ENCODE peak calls at places on chromosomes 7 and 10, in seven cellular contexts. One of them, this sample, is unnamed.

GRCh38 chr10:29102636-29103035 is 186.2 kb upstream of the LYZL1 start:
- DNase-seq in dorsolateral prefrontal cortex: no peak
- DNase-seq in A549: no peak
- DNase-seq in NCI-H1092 treated with DMSO at 0.1 percent for 48 hours: no peak
- DNase-seq in CD4-positive, alpha-beta T cell: no peak
- DNase-seq in NCI-H1105: no peak
- DNase-seq in amygdala: no peak
- DNase-seq in this sample: no peak

GRCh38 chr10:26911811-26912461 is 51.2 kb upstream of the ABI1 start:
- DNase-seq in A549: no peak
- DNase-seq in amygdala: no peak
- DNase-seq in CD4-positive, alpha-beta T cell: no peak
- DNase-seq in dorsolateral prefrontal cortex: no peak
- DNase-seq in NCI-H1105: no peak
- DNase-seq in NCI-H1092 treated with DMSO at 0.1 percent for 48 hours: no peak
- DNase-seq in this sample: no peak

GRCh38 chr10:52423369-52423768 is 109.3 kb downstream of the DKK1 start:
- DNase-seq in NCI-H1092 treated with DMSO at 0.1 percent for 48 hours: no peak
- DNase-seq in NCI-H1105: no peak
- DNase-seq in A549: no peak
- DNase-seq in CD4-positive, alpha-beta T cell: no peak
- DNase-seq in amygdala: no peak
- DNase-seq in dorsolateral prefrontal cortex: no peak
- DNase-seq in this sample: no peak

GRCh38 chr10:131178956-131179355 is 132.6 kb downstream of the TCERG1L start:
- DNase-seq in dorsolateral prefrontal cortex: peak; percentile 33
- DNase-seq in NCI-H1105: no peak
- DNase-seq in CD4-positive, alpha-beta T cell: no peak
- DNase-seq in NCI-H1092 treated with DMSO at 0.1 percent for 48 hours: no peak
- DNase-seq in A549: no peak
- DNase-seq in amygdala: no peak
- DNase-seq in this sample: no peak

GRCh38 chr10:29140991-29141390 is 147.9 kb upstream of the LYZL1 start:
- DNase-seq in A549: peak; percentile 73
- DNase-seq in NCI-H1105: no peak
- DNase-seq in dorsolateral prefrontal cortex: no peak
- DNase-seq in CD4-positive, alpha-beta T cell: no peak
- DNase-seq in amygdala: no peak
- DNase-seq in NCI-H1092 treated with DMSO at 0.1 percent for 48 hours: no peak
- DNase-seq in this sample: no peak

GRCh38 chr10:130749911-130750310 is 561.6 kb downstream of the TCERG1L start:
- DNase-seq in NCI-H1092 treated with DMSO at 0.1 percent for 48 hours: no peak
- DNase-seq in amygdala: no peak
- DNase-seq in CD4-positive, alpha-beta T cell: no peak
- DNase-seq in A549: no peak
- DNase-seq in dorsolateral prefrontal cortex: peak; percentile 11
- DNase-seq in NCI-H1105: no peak
- DNase-seq in this sample: no peak

GRCh38 chr7:157524731-157525130 is 187.9 kb downstream of the DNAJB6 start:
- DNase-seq in dorsolateral prefrontal cortex: no peak
- DNase-seq in CD4-positive, alpha-beta T cell: no peak
- DNase-seq in amygdala: no peak
- DNase-seq in NCI-H1105: no peak
- DNase-seq in A549: no peak
- DNase-seq in NCI-H1092 treated with DMSO at 0.1 percent for 48 hours: no peak
- DNase-seq in this sample: no peak

GRCh38 chr10:67308912-67309311 is 383.1 kb downstream of the LRRTM3 start:
- DNase-seq in A549: no peak
- DNase-seq in CD4-positive, alpha-beta T cell: no peak
- DNase-seq in dorsolateral prefrontal cortex: no peak
- DNase-seq in NCI-H1105: no peak
- DNase-seq in amygdala: no peak
- DNase-seq in NCI-H1092 treated with DMSO at 0.1 percent for 48 hours: no peak
- DNase-seq in this sample: no peak

GRCh38 chr10:15759265-15759664 is 39.5 kb upstream of the ITGA8 start:
- DNase-seq in A549: no peak
- DNase-seq in CD4-positive, alpha-beta T cell: no peak
- DNase-seq in NCI-H1105: no peak
- DNase-seq in NCI-H1092 treated with DMSO at 0.1 percent for 48 hours: no peak
- DNase-seq in amygdala: no peak
- DNase-seq in dorsolateral prefrontal cortex: no peak
- DNase-seq in this sample: no peak

GRCh38 chr10:96366508-96366907 is 7.7 kb upstream of the OPALIN start:
- DNase-seq in amygdala: no peak
- DNase-seq in dorsolateral prefrontal cortex: no peak
- DNase-seq in NCI-H1092 treated with DMSO at 0.1 percent for 48 hours: no peak
- DNase-seq in NCI-H1105: no peak
- DNase-seq in CD4-positive, alpha-beta T cell: no peak
- DNase-seq in A549: no peak
- DNase-seq in this sample: no peak

GRCh38 chr10:75648854-75649253 is 217.4 kb downstream of the LRMDA start:
- DNase-seq in amygdala: no peak
- DNase-seq in NCI-H1092 treated with DMSO at 0.1 percent for 48 hours: no peak
- DNase-seq in CD4-positive, alpha-beta T cell: no peak
- DNase-seq in A549: no peak
- DNase-seq in dorsolateral prefrontal cortex: no peak
- DNase-seq in NCI-H1105: no peak
- DNase-seq in this sample: no peak